ENCODE peak calls at places on chromosomes 6 and 20, in seven cellular contexts. K, N, R, U, E, V and G are unnamed samples.

GRCh38 chr6:35776364-35777215 is at the start of gene CLPSL2:
- DNase-seq in K (peak; percentile 64), E (no peak), R (no peak), U (no peak), N (no peak), V (no peak), G (no peak)

GRCh38 chr6:143270026-143270425 is 180.5 kb downstream of the ADAT2 start:
- DNase-seq in V (no peak), U (no peak), R (no peak), E (no peak), K (no peak), N (no peak), G (no peak)

GRCh38 chr6:1482381-1483166 is 93.2 kb downstream of the FOXF2 start:
- DNase-seq in N (peak; percentile 44), E (no peak), U (no peak), K (no peak), R (no peak), V (no peak), G (no peak)

GRCh38 chr6:156437084-156437879 is 339.9 kb upstream of the ARID1B start:
- DNase-seq in U (no peak), R (no peak), E (no peak), K (no peak), V (no peak), N (no peak), G (no peak)

GRCh38 chr20:38407321-38407720 is 27.8 kb downstream of the SNHG17 start:
- DNase-seq in R (no peak), K (no peak), V (no peak), U (peak; percentile 50), E (no peak), N (no peak), G (no peak)

GRCh38 chr6:13305791-13306190 is 22.5 kb downstream of the TBC1D7 start:
- DNase-seq in R (no peak), K (no peak), V (no peak), E (no peak), U (no peak), N (no peak), G (no peak)

GRCh38 chr6:18823782-18824386 is 436.7 kb downstream of the RNF144B start:
- DNase-seq in K (peak; percentile 54), E (no peak), V (peak; percentile 14), N (peak; percentile 65), U (no peak), R (peak; percentile 9), G (no peak)

GRCh38 chr20:24033151-24033550 is 44.6 kb upstream of the GGTLC1 start:
- DNase-seq in U (no peak), N (no peak), V (no peak), E (no peak), R (no peak), K (no peak), G (no peak)

GRCh38 chr6:160750276-160750689 is 48.2 kb downstream of the PLG start:
- DNase-seq in E (no peak), U (no peak), K (no peak), R (no peak), N (peak; percentile 70), V (no peak), G (no peak)

GRCh38 chr6:38262041-38262440 is 377.7 kb downstream of the BTBD9 start:
- DNase-seq in N (no peak), K (no peak), R (no peak), E (no peak), V (no peak), U (no peak), G (no peak)

GRCh38 chr6:145075425-145075824 is 659.9 kb downstream of the EPM2A start:
- DNase-seq in U (no peak), V (no peak), N (peak; percentile 28), R (no peak), E (no peak), K (no peak), G (no peak)

GRCh38 chr20:18009116-18009515 is 40.3 kb downstream of the MGME1 start:
- DNase-seq in V (no peak), K (no peak), U (no peak), E (no peak), N (no peak), R (no peak), G (no peak)

GRCh38 chr20:23100021-23100753 is 14.1 kb upstream of the CD93 start:
- DNase-seq in R (no peak), K (no peak), V (no peak), N (no peak), E (no peak), U (no peak), G (no peak)

GRCh38 chr6:28864321-28864923 is 59.4 kb downstream of the TRIM27 start:
- DNase-seq in K (no peak), R (no peak), U (no peak), E (no peak), V (no peak), N (no peak), G (no peak)

GRCh38 chr6:3350252-3350826 is 91.6 kb downstream of the PSMG4 start:
- DNase-seq in U (no peak), N (no peak), E (no peak), V (no peak), K (no peak), R (no peak), G (no peak)